ENCODE peak calls at places on chromosomes 16 and 17, in four cellular contexts. E, N, I and R are unnamed samples.

GRCh38 chr17:38600906-38601305 is 4.8 kb downstream of the SRCIN1 start:
- DNase-seq in E (no peak), N (peak; percentile 54), I (no peak), R (no peak)

GRCh38 chr17:41548844-41549595 is 20.9 kb upstream of the KRT19 start:
- DNase-seq in E (peak; percentile 91), N (peak; percentile 95), I (peak; percentile 92), R (peak; percentile 88)

GRCh38 chr16:22240023-22240697 is 34.1 kb downstream of the EEF2K start:
- DNase-seq in E (no peak), N (no peak), I (no peak), R (peak; percentile 81)

GRCh38 chr17:2060681-2061440 is 6.0 kb downstream of the HIC1 start:
- DNase-seq in E (no peak), N (no peak), I (no peak), R (peak; percentile 31)

GRCh38 chr16:68921654-68922053 is 78.3 kb downstream of the TANGO6 start:
- DNase-seq in E (peak; percentile 95), N (no peak), I (no peak), R (peak; percentile 79)

GRCh38 chr17:2137342-2138098 is 82.6 kb downstream of the HIC1 start:
- DNase-seq in E (no peak), N (peak; percentile 84), I (no peak), R (peak; percentile 82)

GRCh38 chr17:59804910-59805381 is 87.8 kb downstream of the TUBD1 start:
- DNase-seq in E (no peak), N (no peak), I (peak; percentile 42), R (peak; percentile 61)

GRCh38 chr17:83126275-83126930 is 47.0 kb downstream of the METRNL start:
- DNase-seq in E (no peak), N (no peak), I (no peak), R (no peak)

GRCh38 chr16:24748242-24748641 is 18.8 kb downstream of the TNRC6A start:
- DNase-seq in E (peak; percentile 80), N (no peak), I (no peak), R (peak; percentile 94)

GRCh38 chr17:27158390-27158789 is 135.5 kb upstream of the WSB1 start:
- DNase-seq in E (no peak), N (no peak), I (no peak), R (no peak)

GRCh38 chr16:82658796-82659195 is 32.0 kb downstream of the CDH13 start:
- DNase-seq in E (no peak), N (no peak), I (no peak), R (no peak)

GRCh38 chr16:87979352-87979751 is 28.1 kb downstream of the BANP start:
- DNase-seq in E (no peak), N (no peak), I (no peak), R (no peak)

GRCh38 chr17:44906010-44906646 is 6.9 kb upstream of the EFTUD2 start:
- DNase-seq in E (peak; percentile 91), N (no peak), I (no peak), R (peak; percentile 94)

GRCh38 chr17:29613371-29613837 is 9.3 kb downstream of the CORO6 start:
- DNase-seq in E (no peak), N (peak; percentile 96), I (peak; percentile 35), R (peak; percentile 75)

GRCh38 chr16:54817432-54817831 is 113.2 kb upstream of the IRX5 start:
- DNase-seq in E (peak; percentile 4), N (peak; percentile 26), I (peak; percentile 22), R (no peak)

GRCh38 chr17:45719335-45720071 is 64.6 kb upstream of the CRHR1 start:
- DNase-seq in E (peak; percentile 97), N (peak; percentile 54), I (no peak), R (peak; percentile 89)

GRCh38 chr17:5355416-5356129 is 63.9 kb downstream of the NUP88 start:
- DNase-seq in E (peak; percentile 47), N (no peak), I (no peak), R (no peak)

GRCh38 chr17:36611345-36612072 is 10.1 kb downstream of the MRM1 start:
- DNase-seq in E (no peak), N (no peak), I (no peak), R (peak; percentile 71)

GRCh38 chr16:84503751-84504395 is 586 bp downstream of the MEAK7 start:
- DNase-seq in E (peak; percentile 22), N (peak; percentile 22), I (no peak), R (peak; percentile 56)

GRCh38 chr16:59259964-59260348 is 525.8 kb upstream of the GOT2 start:
- DNase-seq in E (no peak), N (no peak), I (no peak), R (peak; percentile 15)

GRCh38 chr17:17886253-17886652 is 49.5 kb upstream of the SREBF1 start:
- DNase-seq in E (no peak), N (no peak), I (no peak), R (no peak)

GRCh38 chr16:1687427-1688316 is 9.6 kb downstream of the JPT2 start:
- DNase-seq in E (peak; percentile 52), N (no peak), I (no peak), R (no peak)

GRCh38 chr16:75614247-75614897 is 8.7 kb downstream of the ADAT1 start:
- DNase-seq in E (peak; percentile 84), N (no peak), I (no peak), R (peak; percentile 21)

GRCh38 chr16:89319883-89320716 is 102.6 kb downstream of the ZNF778 start:
- DNase-seq in E (peak; percentile 89), N (no peak), I (no peak), R (peak; percentile 78)

GRCh38 chr17:31754239-31754945 is 104.7 kb downstream of the COPRS start:
- DNase-seq in E (peak; percentile 50), N (no peak), I (no peak), R (peak; percentile 92)

DNA sequence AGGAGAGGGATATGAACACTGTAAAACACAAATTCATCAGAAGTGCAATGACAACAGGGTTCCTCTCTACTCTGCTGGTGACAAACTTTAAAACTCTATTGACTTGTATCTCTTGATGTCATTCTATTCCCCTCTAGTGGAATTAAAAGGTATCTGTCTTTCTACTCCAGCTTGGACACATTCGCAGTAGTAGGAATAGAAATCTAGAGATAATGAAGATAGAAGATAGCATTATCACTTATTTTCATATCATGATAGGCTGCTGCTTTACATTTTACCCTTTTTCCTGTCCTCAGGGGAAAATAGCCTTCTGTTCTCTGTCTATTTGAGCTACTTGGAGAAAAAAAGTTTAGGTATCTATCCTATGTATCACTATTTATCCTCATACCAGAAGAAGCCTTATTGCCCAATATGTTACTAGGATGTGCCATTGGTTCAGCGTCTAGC is 209.6 kb upstream of the CACNG5 start:
- DNase-seq in E (peak; percentile 73), N (peak; percentile 14), I (peak; percentile 63), R (peak; percentile 26)
- TF ChIP-seq CTCF in E (peak; percentile 94), N (peak; percentile 69), I (peak; percentile 78), R (peak; percentile 24)

GRCh38 chr17:10798910-10799309 is 5.0 kb downstream of the TMEM238L start:
- DNase-seq in E (no peak), N (no peak), I (no peak), R (no peak)

GRCh38 chr17:10798332-10798749 is 5.6 kb downstream of the TMEM238L start:
- DNase-seq in E (peak; percentile 61), N (no peak), I (no peak), R (no peak)

GRCh38 chr17:10793256-10793655 is 10.6 kb downstream of the TMEM238L start:
- DNase-seq in E (no peak), N (no peak), I (no peak), R (no peak)

GRCh38 chr17:10799407-10799806 is 4.5 kb downstream of the TMEM238L start:
- DNase-seq in E (peak; percentile 40), N (no peak), I (no peak), R (no peak)

DNA sequence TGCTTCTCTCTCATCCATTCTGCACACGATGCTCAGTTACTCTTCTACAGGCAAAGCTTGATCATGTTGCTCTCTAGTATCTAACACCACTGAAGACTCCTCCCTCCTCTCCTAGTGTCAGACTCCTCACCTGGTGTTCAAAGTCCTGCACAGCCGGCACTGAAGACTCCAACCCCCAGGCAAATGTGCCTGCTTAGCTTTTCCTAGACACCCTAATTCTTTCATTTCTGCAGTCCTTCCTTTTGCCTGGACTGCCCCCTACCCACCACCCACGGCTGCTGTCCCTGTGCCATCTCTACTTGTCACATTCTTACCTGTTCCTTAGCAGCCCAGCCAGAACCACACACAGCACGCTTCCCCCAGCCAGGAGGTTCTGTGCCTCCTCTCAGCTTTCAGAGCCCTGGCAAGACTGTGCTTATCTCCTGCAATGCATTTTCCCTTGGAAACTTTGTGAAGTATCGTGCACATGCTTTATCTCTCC is 6.0 kb downstream of the TMEM238L start:
- DNase-seq in E (no peak), N (no peak), I (no peak), R (no peak)
- H3K9ac ChIP-seq in E (peak overlapping the region; percentile 59), N (no peak overlapping the region), I (no peak overlapping the region), R (no peak overlapping the region)

GRCh38 chr17:63442074-63442473 is 4.0 kb downstream of the CYB561 start:
- DNase-seq in E (no peak), N (no peak), I (peak; percentile 80), R (no peak)

GRCh38 chr17:63441654-63442053 is 4.5 kb downstream of the CYB561 start:
- DNase-seq in E (no peak), N (no peak), I (no peak), R (no peak)

GRCh38 chr17:63440127-63440769 is 5.9 kb downstream of the CYB561 start:
- DNase-seq in E (no peak), N (no peak), I (peak; percentile 82), R (no peak)

GRCh38 chr17:63439682-63440081 is 6.4 kb downstream of the CYB561 start:
- DNase-seq in E (peak; percentile 68), N (no peak), I (no peak), R (peak; percentile 53)

DNA sequence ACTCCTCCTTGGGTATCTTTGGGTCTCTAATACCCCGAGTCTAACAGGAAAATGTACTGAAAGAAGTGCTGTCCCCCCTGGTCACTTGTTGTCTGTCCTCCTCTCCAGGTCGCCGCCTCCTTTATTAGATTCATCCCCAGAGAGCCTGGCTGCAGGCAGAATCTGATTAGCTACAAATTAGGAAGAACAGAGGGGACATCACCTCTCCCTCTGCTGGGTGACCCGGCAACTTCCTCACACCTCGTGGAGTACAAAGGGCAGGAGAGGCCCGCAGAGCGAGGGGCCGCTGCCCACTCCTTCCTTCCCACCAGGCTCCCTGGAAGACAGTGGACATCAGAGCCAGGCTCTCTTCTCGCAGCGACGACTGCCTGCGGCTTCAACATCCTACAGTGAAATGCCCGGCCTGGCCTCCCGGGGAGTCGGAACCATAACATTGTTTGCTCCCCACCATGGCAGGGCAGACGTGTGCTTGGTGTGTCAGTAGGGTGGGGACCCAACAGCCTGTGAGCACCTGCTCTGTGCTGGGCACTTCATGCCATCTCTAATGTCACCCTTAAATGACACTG is 5.3 kb downstream of the CYB561 start:
- DNase-seq in E (no peak), N (no peak), I (peak; percentile 71), R (no peak)
- H3K27ac ChIP-seq in E (peak overlapping the region; percentile 66), N (no peak overlapping the region), I (peak overlapping the region; percentile 97), R (no peak overlapping the region)

GRCh38 chr16:8935989-8936388 is 27.7 kb downstream of the USP7 start:
- DNase-seq in E (no peak), N (peak; percentile 45), I (peak; percentile 39), R (no peak)
- TF ChIP-seq CTCF in E (no peak), N (peak; percentile 33), I (no peak), R (no peak)

GRCh38 chr17:28597606-28598383 is 1.0 kb downstream of the SPAG5 start:
- DNase-seq in E (peak; percentile 25), N (no peak), I (no peak), R (no peak)
- H3K9ac ChIP-seq in E (peak overlapping the region; percentile 91), N (peak overlapping the region; percentile 79), I (peak overlapping the region; percentile 87), R (no peak overlapping the region)

GRCh38 chr17:48160177-48160967 is 52.8 kb downstream of the SNX11 start:
- DNase-seq in E (no peak), N (no peak), I (no peak), R (no peak)
- H3K27ac ChIP-seq in E (no peak overlapping the region), N (no peak overlapping the region), I (no peak overlapping the region), R (no peak overlapping the region)